ENCODE peak calls at places on chromosomes 5 and 9, in nine cellular contexts. N is effector memory CD8-positive, alpha-beta T cell; M is right cardiac atrium; E is activated T-cell treated with anti-CD3 and anti-CD28 coated beads, Interleukin-2, amount 50 U/mL, for 72 hours; A is naive thymus-derived CD4-positive, alpha-beta T cell; O is B cell; J is activated CD8-positive, alpha-beta memory T cell treated with anti-CD3 and anti-CD28 coated beads, Interleukin-2, amount 10 ng/mL, durations not matched to agents 7 days and 5 days; L is Right ventricle myocardium superior; V is K562. Y is an unnamed sample.

GRCh38 chr5:118987988-118988945 is at the start of gene DTWD2:
- ATAC-seq in N (peak; percentile 89), M (peak; percentile 99), E (peak; percentile 90), A (peak; percentile 95), O (peak; percentile 87), J (peak; percentile 95), L (peak; percentile 99), V (peak; percentile 95), Y (peak; percentile 87)

GRCh38 chr9:121902483-121903135 is 190.5 kb downstream of the TTLL11 start:
- ATAC-seq in N (no peak), M (peak; percentile 62), E (peak; percentile 65), A (no peak), O (no peak), J (no peak), L (peak; percentile 76), V (no peak), Y (no peak)

GRCh38 chr5:139684881-139685749 is 37.0 kb downstream of the CXXC5 start:
- ATAC-seq in N (no peak), M (peak; percentile 42), E (no peak), A (no peak), O (no peak), J (no peak), L (peak; percentile 66), V (peak; percentile 2), Y (no peak)

GRCh38 chr5:23411200-23411599 is 96.2 kb upstream of the PRDM9 start:
- ATAC-seq in N (no peak), M (no peak), E (no peak), A (no peak), O (no peak), J (no peak), L (no peak), V (no peak), Y (no peak)

GRCh38 chr5:68182534-68182933 is 33.0 kb upstream of the PIK3R1 start:
- ATAC-seq in N (no peak), M (no peak), E (no peak), A (no peak), O (no peak), J (no peak), L (no peak), V (no peak), Y (no peak)

GRCh38 chr9:112002847-112003457 is 106.3 kb downstream of the UGCG start:
- ATAC-seq in N (no peak), M (peak; percentile 11), E (no peak), A (no peak), O (no peak), J (no peak), L (no peak), V (no peak), Y (peak; percentile 15)

GRCh38 chr5:181149355-181149754 is 2.0 kb downstream of the OR2V2 start:
- ATAC-seq in N (no peak), M (no peak), E (no peak), A (no peak), O (no peak), J (no peak), L (no peak), V (no peak), Y (no peak)

GRCh38 chr5:20028506-20028905 is 40.5 kb upstream of the CDH18 start:
- ATAC-seq in N (no peak), M (no peak), E (no peak), A (no peak), O (no peak), J (no peak), L (no peak), V (no peak), Y (no peak)

GRCh38 chr9:70553718-70554673 is 139.5 kb upstream of the KLF9 start:
- ATAC-seq in N (no peak), M (peak; percentile 78), E (no peak), A (no peak), O (no peak), J (no peak), L (peak; percentile 91), V (no peak), Y (no peak)